ENCODE peak calls at places on chromosomes 4 and X, in nine cellular contexts. U, F, Z, Y, B, S, R, Q and N are unnamed samples.

GRCh38 chr4:148315049-148315448 is 127.2 kb downstream of the NR3C2 start:
- DNase-seq in U (peak), F (no peak), Z (no peak), Y (peak), B (peak), S (no peak), R (peak), Q (peak), N (peak)

GRCh38 chr4:138488527-138488926 is 246.4 kb upstream of the SLC7A11 start:
- DNase-seq in U (peak), F (no peak), Z (no peak), Y (peak), B (no peak), S (no peak), R (no peak), Q (no peak), N (peak)

GRCh38 chrX:14497184-14497666 is 32.1 kb upstream of the GLRA2 start:
- DNase-seq in U (peak), F (no peak), Z (no peak), Y (peak), B (no peak), S (peak), R (peak), Q (no peak), N (peak)

GRCh38 chr4:44927361-44928061 is 201.2 kb upstream of the GNPDA2 start:
- DNase-seq in U (peak), F (no peak), Z (peak), Y (peak), B (peak), S (peak), R (peak), Q (no peak), N (peak)

GRCh38 chr4:12555011-12555410 is 929.1 kb downstream of the RAB28 start:
- DNase-seq in U (peak), F (no peak), Z (peak), Y (no peak), B (no peak), S (no peak), R (no peak), Q (no peak), N (peak)

GRCh38 chr4:83083925-83084475 is 30.5 kb downstream of the PLAC8 start:
- DNase-seq in U (no peak), F (no peak), Z (no peak), Y (no peak), B (no peak), S (peak), R (no peak), Q (no peak), N (no peak)

GRCh38 chrX:103918050-103918449 is 44.4 kb upstream of the TMSB15B start:
- DNase-seq in U (peak), F (peak), Z (peak), Y (peak), B (peak), S (peak), R (peak), Q (no peak), N (peak)

GRCh38 chrX:119391279-119391678 is 7.9 kb upstream of the SLC25A43 start:
- DNase-seq in U (peak), F (no peak), Z (peak), Y (peak), B (peak), S (peak), R (peak), Q (no peak), N (peak)

GRCh38 chr4:165994706-165995105 is 121.7 kb downstream of the TLL1 start:
- DNase-seq in U (peak), F (no peak), Z (no peak), Y (peak), B (peak), S (no peak), R (peak), Q (no peak), N (peak)

GRCh38 chr4:118086334-118086733 is 52.0 kb downstream of the NDST3 start:
- DNase-seq in U (peak), F (no peak), Z (no peak), Y (peak), B (peak), S (no peak), R (peak), Q (no peak), N (peak)